ENCODE peak calls at places on chromosomes 1 and 21, in seven cellular contexts. H is brain microvascular endothelial cell; D is heart left ventricle; W is substantia nigra; E is activated CD4-positive, alpha-beta memory T cell treated with anti-CD3 and anti-CD28 coated beads, Interleukin-2, amount 10 ng/mL, durations not matched to agents 7 days and 5 days; N is HEK293T; K is islet precursor cell. T is an unnamed sample.
A peak's percentile ranks its signal among the peaks of the same experiment; 100 is the strongest.

GRCh38 chr1:217562229-217562878 is 68.5 kb downstream of the GPATCH2 start:
- DNase-seq in H (peak; percentile 51), D (no peak), W (no peak), E (no peak), N (no peak), K (no peak), T (peak; percentile 46)

GRCh38 chr1:109760581-109761226 is 3.0 kb downstream of the EPS8L3 start:
- DNase-seq in H (no peak), D (no peak), W (no peak), E (no peak), N (no peak), K (peak; percentile 60), T (no peak)

GRCh38 chr1:33460947-33461629 is 11.4 kb upstream of the ZSCAN20 start:
- DNase-seq in H (no peak), D (peak; percentile 63), W (no peak), E (no peak), N (no peak), K (no peak), T (no peak)

GRCh38 chr1:157948547-157949152 is 44.8 kb upstream of the KIRREL1 start:
- DNase-seq in H (no peak), D (peak; percentile 29), W (no peak), E (no peak), N (peak; percentile 53), K (peak; percentile 81), T (no peak)

GRCh38 chr1:80054129-80054528 is 1047.6 kb upstream of the ADGRL4 start:
- DNase-seq in H (peak; percentile 29), D (no peak), W (no peak), E (no peak), N (peak; percentile 41), K (peak; percentile 84), T (no peak)

GRCh38 chr1:41387667-41388091 is 26.4 kb downstream of the FOXO6 start:
- DNase-seq in H (peak; percentile 14), D (peak; percentile 89), W (no peak), E (no peak), N (peak; percentile 69), K (peak; percentile 96), T (no peak)

GRCh38 chr1:212860713-212861581 is 2.9 kb downstream of the FLVCR1 start:
- DNase-seq in H (peak; percentile 22), D (no peak), W (no peak), E (no peak), N (no peak), K (no peak), T (no peak)

GRCh38 chr1:53550201-53550741 is 91.1 kb downstream of the DMRTB1 start:
- DNase-seq in H (peak; percentile 50), D (no peak), W (no peak), E (no peak), N (no peak), K (peak; percentile 63), T (no peak)

GRCh38 chr1:213122514-213122929 is 71.5 kb downstream of the RPS6KC1 start:
- DNase-seq in H (peak; percentile 45), D (no peak), W (no peak), E (no peak), N (peak; percentile 22), K (no peak), T (no peak)

GRCh38 chr21:31282095-31282709 is 61.9 kb downstream of the TIAM1 start:
- DNase-seq in H (peak; percentile 99), D (peak; percentile 31), W (no peak), E (no peak), N (no peak), K (peak; percentile 54), T (peak; percentile 92)

GRCh38 chr1:210586785-210587184 is 258.1 kb downstream of the HHAT start:
- DNase-seq in H (no peak), D (no peak), W (no peak), E (no peak), N (no peak), K (no peak), T (no peak)

GRCh38 chr1:147719029-147719703 is 41.2 kb downstream of the GJA5 start:
- DNase-seq in H (no peak), D (no peak), W (no peak), E (no peak), N (no peak), K (no peak), T (no peak)

GRCh38 chr1:33468559-33468958 is 3.9 kb upstream of the ZSCAN20 start:
- DNase-seq in H (peak; percentile 32), D (no peak), W (no peak), E (no peak), N (no peak), K (no peak), T (no peak)

GRCh38 chr1:19733615-19734014 is 66.1 kb downstream of the TMCO4 start:
- DNase-seq in H (no peak), D (no peak), W (no peak), E (no peak), N (no peak), K (no peak), T (no peak)

GRCh38 chr1:46530311-46530710 is 21.1 kb downstream of the KNCN start:
- DNase-seq in H (no peak), D (no peak), W (no peak), E (no peak), N (no peak), K (no peak), T (no peak)

GRCh38 chr1:171226757-171227370 is 21.4 kb upstream of the FMO1 start:
- DNase-seq in H (peak; percentile 59), D (peak; percentile 49), W (no peak), E (peak; percentile 24), N (peak; percentile 68), K (peak; percentile 81), T (peak; percentile 21)

GRCh38 chr1:224170748-224171478 is 12.1 kb upstream of the DEGS1 start:
- DNase-seq in H (no peak), D (no peak), W (no peak), E (peak; percentile 33), N (peak; percentile 50), K (no peak), T (no peak)

GRCh38 chr1:233005703-233006102 is 55.3 kb downstream of the NTPCR start:
- DNase-seq in H (peak; percentile 48), D (no peak), W (no peak), E (no peak), N (no peak), K (peak; percentile 86), T (no peak)

GRCh38 chr1:58857673-58858343 is 74.0 kb upstream of the JUN start:
- DNase-seq in H (no peak), D (no peak), W (no peak), E (peak; percentile 23), N (no peak), K (no peak), T (no peak)

GRCh38 chr1:162305969-162306368 is 70.7 kb downstream of the SPATA46 start:
- DNase-seq in H (peak; percentile 43), D (no peak), W (no peak), E (no peak), N (no peak), K (no peak), T (no peak)

T was measured in AG04449.